ENCODE peak calls at places on chromosomes 12 and 14, in six cellular contexts. One of them, this sample, is unnamed.

GRCh38 chr12:65824314-65824563 is at the start of gene HMGA2:
- DNase-seq in left ventricle myocardium inferior: no peak
- DNase-seq in Peyer's patch: no peak
- DNase-seq in neural progenitor cell: no peak
- DNase-seq in CD4-positive, alpha-beta T cell: no peak
- DNase-seq in MM.1S: peak
- DNase-seq in this sample: no peak

GRCh38 chr14:22434901-22435565 is 154.0 kb downstream of the DAD1 start:
- DNase-seq in left ventricle myocardium inferior: no peak
- DNase-seq in Peyer's patch: no peak
- DNase-seq in neural progenitor cell: no peak
- DNase-seq in CD4-positive, alpha-beta T cell: no peak
- DNase-seq in MM.1S: no peak
- DNase-seq in this sample: no peak

GRCh38 chr12:67692966-67693365 is 44.4 kb downstream of the DYRK2 start:
- DNase-seq in left ventricle myocardium inferior: no peak
- DNase-seq in Peyer's patch: no peak
- DNase-seq in neural progenitor cell: no peak
- DNase-seq in CD4-positive, alpha-beta T cell: no peak
- DNase-seq in MM.1S: no peak
- DNase-seq in this sample: no peak

GRCh38 chr12:125140918-125141573 is 75.8 kb downstream of the AACS start:
- DNase-seq in left ventricle myocardium inferior: no peak
- DNase-seq in Peyer's patch: no peak
- DNase-seq in neural progenitor cell: no peak
- DNase-seq in CD4-positive, alpha-beta T cell: no peak
- DNase-seq in MM.1S: no peak
- DNase-seq in this sample: peak

GRCh38 chr12:91777268-91777997 is 368.2 kb downstream of the BTG1 start:
- DNase-seq in left ventricle myocardium inferior: no peak
- DNase-seq in Peyer's patch: peak
- DNase-seq in neural progenitor cell: no peak
- DNase-seq in CD4-positive, alpha-beta T cell: no peak
- DNase-seq in MM.1S: no peak
- DNase-seq in this sample: peak

GRCh38 chr12:96236221-96236822 is 42.1 kb downstream of the ELK3 start:
- DNase-seq in left ventricle myocardium inferior: peak
- DNase-seq in Peyer's patch: no peak
- DNase-seq in neural progenitor cell: no peak
- DNase-seq in CD4-positive, alpha-beta T cell: no peak
- DNase-seq in MM.1S: no peak
- DNase-seq in this sample: no peak

GRCh38 chr12:27965411-27965810 is 7.1 kb downstream of the PTHLH start:
- DNase-seq in left ventricle myocardium inferior: no peak
- DNase-seq in Peyer's patch: no peak
- DNase-seq in neural progenitor cell: no peak
- DNase-seq in CD4-positive, alpha-beta T cell: no peak
- DNase-seq in MM.1S: no peak
- DNase-seq in this sample: no peak

GRCh38 chr12:15928345-15928744 is 17.2 kb downstream of the DERA start:
- DNase-seq in left ventricle myocardium inferior: no peak
- DNase-seq in Peyer's patch: no peak
- DNase-seq in neural progenitor cell: no peak
- DNase-seq in CD4-positive, alpha-beta T cell: no peak
- DNase-seq in MM.1S: no peak
- DNase-seq in this sample: peak

GRCh38 chr14:102778616-102779351 is 1.5 kb downstream of the TRAF3 start:
- DNase-seq in left ventricle myocardium inferior: no peak
- DNase-seq in Peyer's patch: no peak
- DNase-seq in neural progenitor cell: no peak
- DNase-seq in CD4-positive, alpha-beta T cell: no peak
- DNase-seq in MM.1S: no peak
- DNase-seq in this sample: no peak

GRCh38 chr14:20714593-20715250 is 26.2 kb downstream of the ANG start:
- DNase-seq in left ventricle myocardium inferior: peak
- DNase-seq in Peyer's patch: peak
- DNase-seq in neural progenitor cell: no peak
- DNase-seq in CD4-positive, alpha-beta T cell: no peak
- DNase-seq in MM.1S: no peak
- DNase-seq in this sample: peak

GRCh38 chr12:47863985-47864384 is 40.8 kb downstream of the VDR start:
- DNase-seq in left ventricle myocardium inferior: no peak
- DNase-seq in Peyer's patch: no peak
- DNase-seq in neural progenitor cell: no peak
- DNase-seq in CD4-positive, alpha-beta T cell: no peak
- DNase-seq in MM.1S: no peak
- DNase-seq in this sample: peak

GRCh38 chr12:5901416-5901815 is 43.6 kb downstream of the ANO2 start:
- DNase-seq in left ventricle myocardium inferior: no peak
- DNase-seq in Peyer's patch: no peak
- DNase-seq in neural progenitor cell: no peak
- DNase-seq in CD4-positive, alpha-beta T cell: no peak
- DNase-seq in MM.1S: no peak
- DNase-seq in this sample: no peak

GRCh38 chr12:51197736-51198567 is 19.9 kb downstream of the POU6F1 start:
- DNase-seq in left ventricle myocardium inferior: no peak
- DNase-seq in Peyer's patch: no peak
- DNase-seq in neural progenitor cell: no peak
- DNase-seq in CD4-positive, alpha-beta T cell: no peak
- DNase-seq in MM.1S: no peak
- DNase-seq in this sample: no peak

GRCh38 chr14:58826845-58827686 is 189.3 kb downstream of the DACT1 start:
- DNase-seq in left ventricle myocardium inferior: no peak
- DNase-seq in Peyer's patch: no peak
- DNase-seq in neural progenitor cell: no peak
- DNase-seq in CD4-positive, alpha-beta T cell: no peak
- DNase-seq in MM.1S: no peak
- DNase-seq in this sample: no peak

GRCh38 chr12:56257491-56258067 is 605 bp downstream of the ANKRD52 start:
- DNase-seq in left ventricle myocardium inferior: no peak
- DNase-seq in Peyer's patch: no peak
- DNase-seq in neural progenitor cell: peak
- DNase-seq in CD4-positive, alpha-beta T cell: no peak
- DNase-seq in MM.1S: no peak
- DNase-seq in this sample: peak

GRCh38 chr14:99899578-99900178 is 106.5 kb downstream of the EML1 start:
- DNase-seq in left ventricle myocardium inferior: no peak
- DNase-seq in Peyer's patch: no peak
- DNase-seq in neural progenitor cell: no peak
- DNase-seq in CD4-positive, alpha-beta T cell: no peak
- DNase-seq in MM.1S: peak
- DNase-seq in this sample: peak

GRCh38 chr12:92393504-92393903 is 247.9 kb upstream of the BTG1 start:
- DNase-seq in left ventricle myocardium inferior: no peak
- DNase-seq in Peyer's patch: no peak
- DNase-seq in neural progenitor cell: no peak
- DNase-seq in CD4-positive, alpha-beta T cell: no peak
- DNase-seq in MM.1S: no peak
- DNase-seq in this sample: no peak

GRCh38 chr14:66010695-66011094 is 475.5 kb upstream of the CCDC196 start:
- DNase-seq in left ventricle myocardium inferior: no peak
- DNase-seq in Peyer's patch: no peak
- DNase-seq in neural progenitor cell: no peak
- DNase-seq in CD4-positive, alpha-beta T cell: no peak
- DNase-seq in MM.1S: no peak
- DNase-seq in this sample: no peak

GRCh38 chr12:25121916-25122315 is 73.0 kb downstream of the DNAI7 start:
- DNase-seq in left ventricle myocardium inferior: no peak
- DNase-seq in Peyer's patch: no peak
- DNase-seq in neural progenitor cell: no peak
- DNase-seq in CD4-positive, alpha-beta T cell: no peak
- DNase-seq in MM.1S: no peak
- DNase-seq in this sample: no peak

GRCh38 chr12:69495071-69495470 is 24.9 kb downstream of the FRS2 start:
- DNase-seq in left ventricle myocardium inferior: no peak
- DNase-seq in Peyer's patch: no peak
- DNase-seq in neural progenitor cell: no peak
- DNase-seq in CD4-positive, alpha-beta T cell: no peak
- DNase-seq in MM.1S: no peak
- DNase-seq in this sample: no peak

GRCh38 chr12:79454338-79454777 is 236.4 kb downstream of the PAWR start:
- DNase-seq in left ventricle myocardium inferior: no peak
- DNase-seq in Peyer's patch: no peak
- DNase-seq in neural progenitor cell: no peak
- DNase-seq in CD4-positive, alpha-beta T cell: no peak
- DNase-seq in MM.1S: no peak
- DNase-seq in this sample: peak

GRCh38 chr12:27052742-27053141 is 29.6 kb downstream of the C12orf71 start:
- DNase-seq in left ventricle myocardium inferior: no peak
- DNase-seq in Peyer's patch: no peak
- DNase-seq in neural progenitor cell: no peak
- DNase-seq in CD4-positive, alpha-beta T cell: no peak
- DNase-seq in MM.1S: no peak
- DNase-seq in this sample: no peak

GRCh38 chr12:77062846-77063461 is 2.4 kb downstream of the E2F7 start:
- DNase-seq in left ventricle myocardium inferior: no peak
- DNase-seq in Peyer's patch: peak
- DNase-seq in neural progenitor cell: no peak
- DNase-seq in CD4-positive, alpha-beta T cell: no peak
- DNase-seq in MM.1S: peak
- DNase-seq in this sample: no peak

GRCh38 chr12:48818831-48819590 is 715 bp downstream of the CACNB3 start:
- DNase-seq in left ventricle myocardium inferior: no peak
- DNase-seq in Peyer's patch: peak
- DNase-seq in neural progenitor cell: peak
- DNase-seq in CD4-positive, alpha-beta T cell: no peak
- DNase-seq in MM.1S: peak
- DNase-seq in this sample: no peak

GRCh38 chr14:99756796-99757195 is 36.4 kb upstream of the EML1 start:
- DNase-seq in left ventricle myocardium inferior: no peak
- DNase-seq in Peyer's patch: no peak
- DNase-seq in neural progenitor cell: no peak
- DNase-seq in CD4-positive, alpha-beta T cell: no peak
- DNase-seq in MM.1S: no peak
- DNase-seq in this sample: no peak

GRCh38 chr12:75711276-75711675 is 199.9 kb upstream of the KRR1 start:
- DNase-seq in left ventricle myocardium inferior: no peak
- DNase-seq in Peyer's patch: no peak
- DNase-seq in neural progenitor cell: peak
- DNase-seq in CD4-positive, alpha-beta T cell: no peak
- DNase-seq in MM.1S: no peak
- DNase-seq in this sample: no peak

GRCh38 chr14:19823765-19824164 is 20.2 kb downstream of the OR4N2 start:
- DNase-seq in left ventricle myocardium inferior: no peak
- DNase-seq in Peyer's patch: no peak
- DNase-seq in neural progenitor cell: no peak
- DNase-seq in CD4-positive, alpha-beta T cell: no peak
- DNase-seq in MM.1S: no peak
- DNase-seq in this sample: peak

GRCh38 chr14:76832503-76832988 is 6.3 kb downstream of the LRRC74A start:
- DNase-seq in left ventricle myocardium inferior: no peak
- DNase-seq in Peyer's patch: no peak
- DNase-seq in neural progenitor cell: no peak
- DNase-seq in CD4-positive, alpha-beta T cell: no peak
- DNase-seq in MM.1S: no peak
- DNase-seq in this sample: no peak

GRCh38 chr14:104299993-104300761 is 161.8 kb downstream of the KIF26A start:
- DNase-seq in left ventricle myocardium inferior: peak
- DNase-seq in Peyer's patch: no peak
- DNase-seq in neural progenitor cell: no peak
- DNase-seq in CD4-positive, alpha-beta T cell: no peak
- DNase-seq in MM.1S: no peak
- DNase-seq in this sample: no peak

GRCh38 chr14:20454359-20454644 is 310 bp downstream of the OSGEP start:
- DNase-seq in left ventricle myocardium inferior: no peak
- DNase-seq in Peyer's patch: peak
- DNase-seq in neural progenitor cell: no peak
- DNase-seq in CD4-positive, alpha-beta T cell: peak
- DNase-seq in MM.1S: peak
- DNase-seq in this sample: peak

GRCh38 chr14:33475623-33476022 is 475.3 kb downstream of the EGLN3 start:
- DNase-seq in left ventricle myocardium inferior: no peak
- DNase-seq in Peyer's patch: peak
- DNase-seq in neural progenitor cell: peak
- DNase-seq in CD4-positive, alpha-beta T cell: no peak
- DNase-seq in MM.1S: no peak
- DNase-seq in this sample: peak

GRCh38 chr12:19750116-19750644 is 310.9 kb downstream of the AEBP2 start:
- DNase-seq in left ventricle myocardium inferior: no peak
- DNase-seq in Peyer's patch: no peak
- DNase-seq in neural progenitor cell: no peak
- DNase-seq in CD4-positive, alpha-beta T cell: no peak
- DNase-seq in MM.1S: no peak
- DNase-seq in this sample: no peak

GRCh38 chr12:131044760-131045381 is 91.2 kb downstream of the ADGRD1 start:
- DNase-seq in left ventricle myocardium inferior: no peak
- DNase-seq in Peyer's patch: no peak
- DNase-seq in neural progenitor cell: no peak
- DNase-seq in CD4-positive, alpha-beta T cell: no peak
- DNase-seq in MM.1S: no peak
- DNase-seq in this sample: no peak

GRCh38 chr14:77641534-77642341 is 25.3 kb upstream of the SPTLC2 start:
- DNase-seq in left ventricle myocardium inferior: peak
- DNase-seq in Peyer's patch: peak
- DNase-seq in neural progenitor cell: no peak
- DNase-seq in CD4-positive, alpha-beta T cell: peak
- DNase-seq in MM.1S: peak
- DNase-seq in this sample: peak

GRCh38 chr14:64465208-64465821 is at the start of gene AKAP5:
- DNase-seq in left ventricle myocardium inferior: peak
- DNase-seq in Peyer's patch: peak
- DNase-seq in neural progenitor cell: peak
- DNase-seq in CD4-positive, alpha-beta T cell: peak
- DNase-seq in MM.1S: peak
- DNase-seq in this sample: peak

GRCh38 chr14:61253064-61253753 is 27.9 kb downstream of the TMEM30B start:
- DNase-seq in left ventricle myocardium inferior: no peak
- DNase-seq in Peyer's patch: no peak
- DNase-seq in neural progenitor cell: no peak
- DNase-seq in CD4-positive, alpha-beta T cell: no peak
- DNase-seq in MM.1S: no peak
- DNase-seq in this sample: no peak
- TF ChIP-seq CTCF in left ventricle myocardium inferior: peak
- TF ChIP-seq CTCF in Peyer's patch: no peak
- TF ChIP-seq CTCF in neural progenitor cell: no peak
- TF ChIP-seq CTCF in CD4-positive, alpha-beta T cell: peak
- TF ChIP-seq CTCF in MM.1S: no peak
- TF ChIP-seq CTCF in this sample: peak

GRCh38 chr12:105220929-105221290 is 15.1 kb downstream of the APPL2 start:
- DNase-seq in left ventricle myocardium inferior: no peak
- DNase-seq in Peyer's patch: peak
- DNase-seq in neural progenitor cell: no peak
- DNase-seq in CD4-positive, alpha-beta T cell: no peak
- DNase-seq in MM.1S: no peak
- DNase-seq in this sample: no peak
- H3K27ac ChIP-seq in left ventricle myocardium inferior: peak
- H3K27ac ChIP-seq in Peyer's patch: peak
- H3K27ac ChIP-seq in neural progenitor cell: no peak
- H3K27ac ChIP-seq in CD4-positive, alpha-beta T cell: no peak
- H3K27ac ChIP-seq in MM.1S: no peak
- H3K27ac ChIP-seq in this sample: no peak

GRCh38 chr14:50055461-50056228 is 60.7 kb downstream of the VCPKMT start:
- DNase-seq in left ventricle myocardium inferior: no peak
- DNase-seq in Peyer's patch: peak
- DNase-seq in neural progenitor cell: peak
- DNase-seq in CD4-positive, alpha-beta T cell: no peak
- DNase-seq in MM.1S: no peak
- DNase-seq in this sample: no peak
- TF ChIP-seq CTCF in left ventricle myocardium inferior: peak
- TF ChIP-seq CTCF in Peyer's patch: peak
- TF ChIP-seq CTCF in neural progenitor cell: peak
- TF ChIP-seq CTCF in CD4-positive, alpha-beta T cell: no peak
- TF ChIP-seq CTCF in MM.1S: peak
- TF ChIP-seq CTCF in this sample: no peak

GRCh38 chr12:108647199-108647935 is 13.7 kb upstream of the SELPLG start:
- DNase-seq in left ventricle myocardium inferior: no peak
- DNase-seq in Peyer's patch: no peak
- DNase-seq in neural progenitor cell: no peak
- DNase-seq in CD4-positive, alpha-beta T cell: no peak
- DNase-seq in MM.1S: no peak
- DNase-seq in this sample: no peak
- H3K27ac ChIP-seq in left ventricle myocardium inferior: peak
- H3K27ac ChIP-seq in Peyer's patch: no peak
- H3K27ac ChIP-seq in neural progenitor cell: peak
- H3K27ac ChIP-seq in CD4-positive, alpha-beta T cell: no peak
- H3K27ac ChIP-seq in MM.1S: no peak
- H3K27ac ChIP-seq in this sample: peak

This sample was measured in RWPE1.